ENCODE peak calls at places on chromosome 21, in four cellular contexts. E is Caco-2, H is adrenal gland, P is lung. S is an unnamed sample.

GRCh38 chr21:16280731-16281130 is 550.9 kb downstream of the USP25 start:
- DNase-seq in E (no peak), H (no peak), P (no peak), S (no peak)

GRCh38 chr21:42316891-42317290 is 1.7 kb upstream of the TFF3 start:
- DNase-seq in E (no peak), H (no peak), P (no peak), S (no peak)

GRCh38 chr21:16587671-16588379 is 858.0 kb downstream of the USP25 start:
- DNase-seq in E (no peak), H (peak; percentile 55), P (no peak), S (no peak)

GRCh38 chr21:20856926-20857325 is 141.3 kb upstream of the NCAM2 start:
- DNase-seq in E (peak; percentile 50), H (no peak), P (no peak), S (no peak)

GRCh38 chr21:25934771-25935224 is 200.0 kb downstream of the GABPA start:
- DNase-seq in E (no peak), H (peak; percentile 49), P (peak; percentile 68), S (peak; percentile 80)

GRCh38 chr21:43767980-43768867 is 7.9 kb downstream of the CSTB start:
- DNase-seq in E (peak; percentile 77), H (peak; percentile 84), P (peak; percentile 78), S (peak; percentile 61)

GRCh38 chr21:29025328-29025713 is 853 bp downstream of the USP16 start:
- DNase-seq in E (no peak), H (no peak), P (no peak), S (no peak)

GRCh38 chr21:20739421-20739820 is 258.8 kb upstream of the NCAM2 start:
- DNase-seq in E (no peak), H (no peak), P (no peak), S (no peak)

GRCh38 chr21:44089001-44089911 is 17.9 kb upstream of the PWP2 start:
- DNase-seq in E (no peak), H (peak; percentile 10), P (peak; percentile 23), S (peak; percentile 28)

GRCh38 chr21:45555251-45555556 is 13.0 kb upstream of the SLC19A1 start:
- DNase-seq in E (no peak), H (no peak), P (no peak), S (no peak)
- H3K4me3 ChIP-seq in E (peak overlapping the region; percentile 57), H (no peak overlapping the region), P (no peak overlapping the region), S (peak overlapping the region; percentile 43)

DNA sequence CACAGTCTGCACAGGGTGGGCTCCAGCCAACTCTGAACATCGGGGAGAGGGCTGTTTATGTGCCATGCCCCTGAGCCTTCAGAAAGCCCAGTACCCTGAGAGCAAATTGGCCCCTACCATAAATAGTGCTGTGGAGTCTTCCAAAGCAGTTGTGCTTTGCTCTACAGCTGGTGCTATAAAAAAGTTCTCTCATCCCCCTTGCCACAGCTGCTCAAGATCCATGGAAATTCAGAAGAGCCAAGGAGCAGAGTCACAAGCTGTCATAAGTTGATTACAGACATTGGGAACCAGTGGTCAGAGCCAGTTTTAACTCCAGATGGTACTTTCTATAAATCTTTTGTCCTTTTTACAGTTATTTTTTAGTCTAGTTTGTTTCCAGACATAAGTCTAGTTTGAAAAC is 85.7 kb upstream of the CLDN14 start:
- DNase-seq in E (no peak), H (no peak), P (no peak), S (no peak)
- H3K27me3 ChIP-seq in E (no peaks in the 10 kb centered on the region), H (peaks cover 13% of the 10 kb centered on the region), P (no peaks in the 10 kb centered on the region), S (peaks cover 29% of the 10 kb centered on the region)

DNA sequence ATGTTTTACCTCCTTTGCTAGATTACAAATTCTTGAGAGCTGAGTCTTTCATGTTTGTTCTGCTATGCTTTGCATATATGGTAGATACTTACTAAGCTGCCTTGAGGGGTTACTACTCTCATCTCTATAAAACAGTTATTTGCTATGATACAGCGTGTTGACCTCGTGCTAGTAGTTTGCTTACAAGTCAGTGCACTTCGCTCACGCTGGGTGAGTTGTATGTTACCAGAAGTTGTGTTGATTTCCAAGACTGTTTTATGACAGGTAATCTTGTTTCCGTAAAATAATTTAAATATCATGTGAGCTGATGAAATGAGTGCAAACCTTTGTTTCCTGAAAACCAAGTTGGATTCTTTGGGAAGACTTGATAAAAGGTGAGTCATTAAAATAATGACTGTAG is 7.3 kb downstream of the MRPS6 start:
- DNase-seq in E (no peak), H (no peak), P (no peak), S (no peak)
- H3K4me1 ChIP-seq in E (peaks cover 31% of the 10 kb centered on the region), H (peaks cover 26% of the 10 kb centered on the region), P (peaks cover 2% of the 10 kb centered on the region), S (no peaks in the 10 kb centered on the region)

DNA sequence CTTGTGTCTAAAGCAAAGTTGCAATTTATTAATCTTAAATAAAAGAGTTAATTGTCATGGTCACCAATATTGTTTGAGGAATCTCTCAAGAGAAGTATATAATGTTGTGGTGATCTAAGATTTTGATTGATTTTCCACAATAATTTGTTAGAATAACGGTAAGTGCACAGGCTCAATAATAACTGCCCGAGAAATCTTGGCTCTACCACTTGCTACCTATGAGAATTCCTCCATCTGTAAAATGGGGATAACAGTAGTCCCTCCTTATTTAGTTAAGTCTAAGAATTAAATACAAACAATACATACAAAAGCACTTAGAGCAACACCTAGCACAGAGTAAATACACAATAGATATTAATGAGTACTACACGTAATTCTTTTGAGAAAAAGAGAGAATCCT is 18.8 kb downstream of the SCAF4 start:
- DNase-seq in E (no peak), H (no peak), P (no peak), S (no peak)
- H3K4me3 ChIP-seq in E (no peak overlapping the region), H (no peak overlapping the region), P (no peak overlapping the region), S (no peak overlapping the region)

DNA sequence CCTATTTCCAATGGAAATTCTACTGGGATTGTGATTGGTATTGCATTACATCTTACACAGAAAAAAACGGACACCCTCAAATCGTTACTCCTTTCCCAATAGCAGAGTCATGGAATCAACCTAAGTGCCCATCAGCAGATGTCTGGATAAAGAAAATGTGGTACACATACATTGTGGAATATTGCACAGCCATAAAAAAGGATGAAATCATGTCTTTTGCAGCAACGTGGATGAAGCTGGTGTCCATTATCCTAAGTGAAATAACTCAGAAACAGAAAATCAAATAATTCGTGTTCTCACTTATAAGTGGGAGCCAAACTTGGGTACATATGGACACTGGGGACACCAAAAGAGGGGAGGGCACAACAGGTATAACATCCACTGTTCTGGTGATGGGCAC is 14.3 kb downstream of the HMGN1 start:
- DNase-seq in E (no peak), H (no peak), P (no peak), S (no peak)
- H3K27me3 ChIP-seq in E (no peaks in the 10 kb centered on the region), H (no peaks in the 10 kb centered on the region), P (no peaks in the 10 kb centered on the region), S (no peaks in the 10 kb centered on the region)

GRCh38 chr21:45352621-45353125 is 52.3 kb upstream of the COL18A1 start:
- DNase-seq in E (no peak), H (no peak), P (no peak), S (no peak)
- H3K4me1 ChIP-seq in E (peaks cover 32% of the 10 kb centered on the region), H (no peaks in the 10 kb centered on the region), P (peaks cover 7% of the 10 kb centered on the region), S (peaks cover 17% of the 10 kb centered on the region)